ENCODE peak calls at places on chromosome 15, in five cellular contexts. A, K, L, U and S are unnamed samples.

GRCh38 chr15:25057574-25057973 is 102.8 kb downstream of the SNRPN start:
- DNase-seq in A (peak), K (peak), L (peak), U (no peak), S (no peak)

GRCh38 chr15:95259513-95259912 is 1028.2 kb downstream of the MCTP2 start:
- DNase-seq in A (no peak), K (no peak), L (peak), U (peak), S (peak)

GRCh38 chr15:94844533-94845390 is 613.4 kb downstream of the MCTP2 start:
- DNase-seq in A (peak), K (peak), L (peak), U (peak), S (no peak)

GRCh38 chr15:95957854-95958253 is 372.6 kb upstream of the NR2F2 start:
- DNase-seq in A (no peak), K (no peak), L (no peak), U (no peak), S (no peak)

GRCh38 chr15:25250011-25250596 is 188.7 kb downstream of the UBE3A start:
- DNase-seq in A (peak), K (peak), L (peak), U (no peak), S (no peak)

GRCh38 chr15:67613708-67614107 is 71.2 kb downstream of the MAP2K5 start:
- DNase-seq in A (no peak), K (no peak), L (no peak), U (no peak), S (peak)

GRCh38 chr15:73800662-73801345 is 47.7 kb upstream of the INSYN1 start:
- DNase-seq in A (no peak), K (peak), L (no peak), U (no peak), S (peak)

GRCh38 chr15:100224206-100225185 is 117.3 kb downstream of the ADAMTS17 start:
- DNase-seq in A (no peak), K (peak), L (no peak), U (no peak), S (no peak)

GRCh38 chr15:50633653-50634052 is 52.9 kb downstream of the TRPM7 start:
- DNase-seq in A (no peak), K (no peak), L (no peak), U (no peak), S (no peak)

GRCh38 chr15:90001683-90002427 is 731 bp downstream of the ZNF710 start:
- DNase-seq in A (peak), K (peak), L (peak), U (peak), S (peak)

GRCh38 chr15:74013374-74013893 is 18.9 kb downstream of the PML start:
- DNase-seq in A (no peak), K (no peak), L (no peak), U (no peak), S (no peak)

GRCh38 chr15:83356516-83357399 is 72.3 kb upstream of the BNC1 start:
- DNase-seq in A (no peak), K (no peak), L (no peak), U (no peak), S (no peak)

GRCh38 chr15:33358303-33358702 is 47.5 kb downstream of the RYR3 start:
- DNase-seq in A (no peak), K (no peak), L (no peak), U (no peak), S (no peak)

GRCh38 chr15:47376190-47376589 is 341.1 kb upstream of the SEMA6D start:
- DNase-seq in A (no peak), K (no peak), L (no peak), U (no peak), S (no peak)

GRCh38 chr15:80536231-80536630 is 132.0 kb downstream of the ARNT2 start:
- DNase-seq in A (no peak), K (no peak), L (no peak), U (no peak), S (no peak)

GRCh38 chr15:77118787-77119410 is 48.0 kb upstream of the TSPAN3 start:
- DNase-seq in A (no peak), K (no peak), L (no peak), U (peak), S (peak)

GRCh38 chr15:65055201-65055870 is 10.1 kb downstream of the SLC51B start:
- DNase-seq in A (peak), K (no peak), L (peak), U (no peak), S (no peak)

GRCh38 chr15:33292718-33293307 is 18.0 kb upstream of the RYR3 start:
- DNase-seq in A (no peak), K (no peak), L (no peak), U (peak), S (no peak)

GRCh38 chr15:100842756-100843730 is 36.6 kb upstream of the ALDH1A3 start:
- DNase-seq in A (no peak), K (no peak), L (peak), U (no peak), S (no peak)

GRCh38 chr15:93451822-93452221 is 362.8 kb upstream of the RGMA start:
- DNase-seq in A (no peak), K (no peak), L (no peak), U (no peak), S (no peak)

GRCh38 chr15:80953001-80953952 is 36.3 kb downstream of the MESD start:
- DNase-seq in A (no peak), K (no peak), L (peak), U (no peak), S (no peak)

GRCh38 chr15:101651753-101652097 is 456 bp downstream of the TM2D3 start:
- DNase-seq in A (no peak), K (no peak), L (no peak), U (peak), S (peak)

GRCh38 chr15:60528530-60528929 is 49.6 kb upstream of the ICE2 start:
- DNase-seq in A (no peak), K (no peak), L (no peak), U (no peak), S (no peak)

GRCh38 chr15:23857028-23857641 is 170.0 kb upstream of the NDN start:
- DNase-seq in A (no peak), K (no peak), L (no peak), U (peak), S (peak)

GRCh38 chr15:92231461-92231860 is 162.2 kb upstream of the ST8SIA2 start:
- DNase-seq in A (no peak), K (no peak), L (no peak), U (no peak), S (no peak)

GRCh38 chr15:92232317-92232716 is 161.4 kb upstream of the ST8SIA2 start:
- DNase-seq in A (no peak), K (no peak), L (no peak), U (no peak), S (no peak)

GRCh38 chr15:92228830-92229229 is 164.9 kb upstream of the ST8SIA2 start:
- DNase-seq in A (no peak), K (no peak), L (no peak), U (no peak), S (no peak)

DNA sequence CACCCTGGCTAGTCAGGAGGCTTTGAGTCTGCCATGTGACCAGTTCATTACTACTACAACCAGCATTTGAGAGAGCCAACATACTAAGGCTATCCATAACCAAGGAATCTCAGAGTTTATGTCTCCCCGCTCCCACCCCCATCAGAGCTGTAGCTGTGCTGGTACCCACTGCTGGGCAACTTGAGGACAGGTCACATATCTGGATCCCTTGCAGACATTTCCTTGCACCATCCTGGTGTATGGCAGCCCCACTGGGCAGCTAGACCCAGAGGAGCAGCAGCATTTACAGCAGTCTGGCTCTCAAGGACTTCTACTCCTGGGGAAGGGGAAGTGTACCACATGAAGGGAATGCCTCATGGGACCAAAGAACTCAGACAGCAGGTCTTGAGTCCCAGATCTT is 160.8 kb upstream of the ST8SIA2 start:
- DNase-seq in A (no peak), K (no peak), L (no peak), U (no peak), S (no peak)
- TF ChIP-seq POLR2A in A (no peak), K (no peak), L (no peak), U (no peak), S (no peak)

GRCh38 chr15:75903331-75904240 is at the start of gene FBXO22:
- DNase-seq in A (peak), K (peak), L (peak), U (peak), S (peak)
- TF ChIP-seq POLR2A in A (peak), K (no peak), L (no peak), U (peak), S (peak)

GRCh38 chr15:72182673-72183072 is 14.9 kb downstream of the GRAMD2A start:
- DNase-seq in A (no peak), K (peak), L (no peak), U (no peak), S (no peak)

GRCh38 chr15:72183781-72184164 is 13.8 kb downstream of the GRAMD2A start:
- DNase-seq in A (no peak), K (peak), L (no peak), U (no peak), S (no peak)

GRCh38 chr15:72182244-72182643 is 15.3 kb downstream of the GRAMD2A start:
- DNase-seq in A (no peak), K (no peak), L (no peak), U (no peak), S (no peak)

GRCh38 chr15:72180771-72181324 is 16.7 kb downstream of the GRAMD2A start:
- DNase-seq in A (no peak), K (peak), L (peak), U (no peak), S (no peak)

GRCh38 chr15:72184165-72184811 is 13.3 kb downstream of the GRAMD2A start:
- DNase-seq in A (no peak), K (peak), L (no peak), U (no peak), S (no peak)
- TF ChIP-seq POLR2A in A (no peak), K (no peak), L (no peak), U (peak), S (peak)

DNA sequence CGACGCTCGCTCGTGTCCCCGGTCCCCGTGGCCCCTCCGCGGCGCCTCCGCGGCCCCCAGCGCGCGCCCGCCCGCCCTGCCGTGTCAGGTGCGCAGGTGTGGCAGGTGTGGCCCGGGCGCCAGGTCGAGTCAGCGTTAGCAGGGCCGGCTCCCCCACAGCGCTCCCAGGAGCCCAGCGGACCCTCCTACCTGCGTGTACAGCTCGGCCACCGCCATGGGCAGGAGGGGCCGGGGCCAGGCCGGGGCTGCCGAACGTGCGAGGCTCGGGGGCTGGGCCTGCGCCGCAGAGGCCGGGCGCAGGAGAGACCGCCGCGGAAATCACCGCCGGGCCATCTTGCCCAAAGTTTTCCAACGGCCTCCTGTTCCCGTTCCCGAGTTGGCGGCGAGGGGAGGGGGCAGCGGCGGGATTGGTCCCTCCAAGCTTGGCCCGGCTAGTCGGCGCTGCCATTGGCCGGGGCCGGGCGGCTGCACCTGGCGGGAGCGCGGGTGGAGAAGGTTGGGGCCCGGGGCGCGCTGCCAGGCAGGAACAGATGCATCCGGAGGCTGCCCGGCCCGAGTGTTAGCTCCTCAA is at the start of gene MYO5C:
- DNase-seq in A (peak), K (peak), L (peak), U (peak), S (no peak)
- TF ChIP-seq POLR2A in A (peak), K (no peak), L (no peak), U (peak), S (no peak)

DNA sequence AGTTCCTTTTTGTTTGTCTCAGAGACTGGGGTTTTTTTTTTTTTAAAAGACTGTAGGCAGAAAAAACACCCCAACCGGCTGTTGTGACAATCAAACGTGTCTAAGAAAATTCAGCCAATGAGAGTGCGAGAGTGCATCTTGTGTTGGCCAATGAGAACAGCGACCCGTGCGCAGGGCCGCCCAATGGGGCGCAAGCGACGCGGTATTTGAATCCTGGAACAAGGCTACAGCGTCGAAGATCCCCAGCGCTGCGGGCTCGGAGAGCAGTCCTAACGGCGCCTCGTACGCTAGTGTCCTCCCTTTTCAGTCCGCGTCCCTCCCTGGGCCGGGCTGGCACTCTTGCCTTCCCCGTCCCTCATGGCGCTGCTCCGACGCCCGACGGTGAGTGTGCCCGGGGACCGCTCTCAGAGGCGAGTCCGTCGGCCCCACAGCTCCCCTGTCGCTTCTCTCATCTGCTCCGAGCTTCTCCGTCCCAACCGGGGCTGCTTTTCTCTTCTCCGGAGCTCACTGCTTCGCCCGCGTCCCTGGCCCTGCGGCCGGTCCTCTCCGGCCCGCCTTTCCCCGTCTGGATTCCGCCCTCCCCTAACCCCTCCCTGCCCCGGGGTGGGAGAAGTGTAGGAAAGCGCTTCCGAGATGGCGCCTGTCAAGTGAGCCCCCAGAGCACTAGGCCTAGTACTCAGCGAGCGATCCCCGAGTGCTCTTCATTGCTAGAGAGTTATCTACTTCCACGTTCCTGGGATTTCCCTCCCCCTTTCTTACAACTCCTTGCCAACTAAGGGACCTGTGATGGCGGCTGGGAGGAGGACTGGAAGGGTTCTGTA is at the start of gene CCNB2:
- DNase-seq in A (peak), K (peak), L (peak), U (peak), S (peak)
- TF ChIP-seq POLR2A in A (no peak), K (no peak), L (no peak), U (no peak), S (peak)

GRCh38 chr15:44727462-44728231 is 8.7 kb upstream of the TRIM69 start:
- DNase-seq in A (no peak), K (no peak), L (no peak), U (no peak), S (no peak)
- TF ChIP-seq POLR2A in A (no peak), K (no peak), L (no peak), U (no peak), S (no peak)

DNA sequence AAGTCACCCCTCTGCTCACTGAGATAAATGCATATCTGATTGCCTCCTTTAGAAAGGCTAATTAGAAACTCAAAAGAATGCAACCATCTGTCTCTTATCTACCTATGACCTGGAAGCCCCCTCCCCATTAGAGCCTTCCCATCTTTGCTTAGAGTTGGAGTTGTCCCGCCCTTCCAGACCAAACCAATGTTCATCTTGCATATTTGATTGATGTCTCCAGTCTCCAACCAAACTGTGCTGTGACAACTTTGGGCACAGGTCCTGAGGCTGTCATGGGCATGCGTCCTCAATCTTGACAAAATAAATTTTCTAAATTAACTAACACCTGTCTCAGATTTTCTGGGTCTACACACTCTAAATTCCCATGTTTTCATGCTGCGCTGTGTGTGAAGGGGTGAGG is 7.4 kb downstream of the DAPK2 start:
- DNase-seq in A (no peak), K (no peak), L (no peak), U (no peak), S (no peak)
- TF ChIP-seq POLR2A in A (no peak), K (no peak), L (no peak), U (no peak), S (no peak)

GRCh38 chr15:41334293-41335120 is 1.8 kb downstream of the NUSAP1 start:
- DNase-seq in A (no peak), K (no peak), L (no peak), U (no peak), S (no peak)

GRCh38 chr15:41331833-41332787 is at the start of gene OIP5:
- DNase-seq in A (peak), K (peak), L (peak), U (peak), S (peak)

GRCh38 chr15:41331281-41331680 is 1.1 kb downstream of the OIP5 start:
- DNase-seq in A (no peak), K (no peak), L (no peak), U (no peak), S (no peak)

GRCh38 chr15:41336549-41336948 is 3.9 kb downstream of the NUSAP1 start:
- DNase-seq in A (no peak), K (no peak), L (no peak), U (no peak), S (no peak)

GRCh38 chr15:41332788-41333527 is at the start of gene NUSAP1:
- DNase-seq in A (no peak), K (peak), L (no peak), U (no peak), S (no peak)
- TF ChIP-seq POLR2A in A (peak), K (no peak), L (no peak), U (no peak), S (peak)

GRCh38 chr15:58473720-58474119 is 41.9 kb downstream of the LIPC start:
- DNase-seq in A (no peak), K (no peak), L (no peak), U (no peak), S (peak)
- TF ChIP-seq POLR2A in A (no peak), K (no peak), L (no peak), U (peak), S (no peak)